ENCODE peak calls at places on chromosomes 6 and 20, in six cellular contexts. One of them, this sample, is unnamed.

GRCh38 chr6:168985705-168986104 is 267.9 kb downstream of the THBS2 start:
- DNase-seq in prostate gland: no peak
- DNase-seq in AG08396: no peak
- DNase-seq in coronary artery: no peak
- DNase-seq in lower lobe of right lung: no peak
- DNase-seq in transverse colon: no peak
- DNase-seq in this sample: no peak

GRCh38 chr6:139295906-139296305 is 4.1 kb upstream of the TXLNB start:
- DNase-seq in prostate gland: no peak
- DNase-seq in AG08396: no peak
- DNase-seq in coronary artery: no peak
- DNase-seq in lower lobe of right lung: no peak
- DNase-seq in transverse colon: no peak
- DNase-seq in this sample: no peak

GRCh38 chr6:101226677-101227135 is 166.8 kb upstream of the GRIK2 start:
- DNase-seq in prostate gland: no peak
- DNase-seq in AG08396: no peak
- DNase-seq in coronary artery: no peak
- DNase-seq in lower lobe of right lung: no peak
- DNase-seq in transverse colon: no peak
- DNase-seq in this sample: no peak

GRCh38 chr20:62103508-62104233 is 18.6 kb upstream of the LSM14B start:
- DNase-seq in prostate gland: no peak
- DNase-seq in AG08396: no peak
- DNase-seq in coronary artery: no peak
- DNase-seq in lower lobe of right lung: no peak
- DNase-seq in transverse colon: no peak
- DNase-seq in this sample: no peak

GRCh38 chr20:29790510-29790909 is 1467.0 kb upstream of the DEFB115 start:
- DNase-seq in prostate gland: no peak
- DNase-seq in AG08396: no peak
- DNase-seq in coronary artery: no peak
- DNase-seq in lower lobe of right lung: no peak
- DNase-seq in transverse colon: no peak
- DNase-seq in this sample: no peak

GRCh38 chr20:40481337-40481736 is 207.7 kb downstream of the MAFB start:
- DNase-seq in prostate gland: no peak
- DNase-seq in AG08396: no peak
- DNase-seq in coronary artery: no peak
- DNase-seq in lower lobe of right lung: no peak
- DNase-seq in transverse colon: no peak
- DNase-seq in this sample: no peak

GRCh38 chr6:112030206-112030932 is 23.5 kb upstream of the CCN6 start:
- DNase-seq in prostate gland: no peak
- DNase-seq in AG08396: no peak
- DNase-seq in coronary artery: no peak
- DNase-seq in lower lobe of right lung: no peak
- DNase-seq in transverse colon: no peak
- DNase-seq in this sample: no peak

GRCh38 chr20:32945710-32946221 is 58.5 kb downstream of the SUN5 start:
- DNase-seq in prostate gland: no peak
- DNase-seq in AG08396: peak; percentile 40
- DNase-seq in coronary artery: no peak
- DNase-seq in lower lobe of right lung: no peak
- DNase-seq in transverse colon: no peak
- DNase-seq in this sample: no peak

GRCh38 chr6:21454262-21454661 is 139.3 kb upstream of the SOX4 start:
- DNase-seq in prostate gland: no peak
- DNase-seq in AG08396: no peak
- DNase-seq in coronary artery: no peak
- DNase-seq in lower lobe of right lung: no peak
- DNase-seq in transverse colon: no peak
- DNase-seq in this sample: no peak

GRCh38 chr6:16769131-16769985 is 8.1 kb upstream of the ATXN1 start:
- DNase-seq in prostate gland: peak; percentile 39
- DNase-seq in AG08396: peak; percentile 43
- DNase-seq in coronary artery: no peak
- DNase-seq in lower lobe of right lung: no peak
- DNase-seq in transverse colon: peak; percentile 38
- DNase-seq in this sample: no peak

GRCh38 chr6:169173532-169174268 is 79.9 kb downstream of the THBS2 start:
- DNase-seq in prostate gland: no peak
- DNase-seq in AG08396: no peak
- DNase-seq in coronary artery: peak; percentile 72
- DNase-seq in lower lobe of right lung: no peak
- DNase-seq in transverse colon: no peak
- DNase-seq in this sample: peak; percentile 85

GRCh38 chr6:126955621-126956020 is 162.8 kb upstream of the RSPO3 start:
- DNase-seq in prostate gland: no peak
- DNase-seq in AG08396: no peak
- DNase-seq in coronary artery: no peak
- DNase-seq in lower lobe of right lung: no peak
- DNase-seq in transverse colon: no peak
- DNase-seq in this sample: no peak

GRCh38 chr6:163513003-163513402 is 98.5 kb downstream of the QKI start:
- DNase-seq in prostate gland: no peak
- DNase-seq in AG08396: no peak
- DNase-seq in coronary artery: no peak
- DNase-seq in lower lobe of right lung: no peak
- DNase-seq in transverse colon: no peak
- DNase-seq in this sample: no peak

GRCh38 chr6:34148864-34149810 is 3.2 kb upstream of the GRM4 start:
- DNase-seq in prostate gland: no peak
- DNase-seq in AG08396: no peak
- DNase-seq in coronary artery: peak; percentile 22
- DNase-seq in lower lobe of right lung: peak; percentile 13
- DNase-seq in transverse colon: no peak
- DNase-seq in this sample: no peak

GRCh38 chr20:19824861-19825260 is 66.8 kb downstream of the RIN2 start:
- DNase-seq in prostate gland: no peak
- DNase-seq in AG08396: no peak
- DNase-seq in coronary artery: no peak
- DNase-seq in lower lobe of right lung: no peak
- DNase-seq in transverse colon: no peak
- DNase-seq in this sample: no peak